ENCODE peak calls at places on chromosomes 13 and 19, in seven cellular contexts. Q, A, I, H, O, R and E are unnamed samples.

GRCh38 chr19:7497292-7497691 is 8.5 kb upstream of the PEX11G start:
- DNase-seq in Q (no peak), A (no peak), I (no peak), H (no peak), O (no peak), R (no peak), E (no peak)

GRCh38 chr19:5935473-5936307 is 21.6 kb downstream of the CAPS start:
- DNase-seq in Q (no peak), A (no peak), I (no peak), H (no peak), O (no peak), R (no peak), E (no peak)

GRCh38 chr13:101612736-101613135 is 160.3 kb downstream of the ITGBL1 start:
- DNase-seq in Q (no peak), A (no peak), I (no peak), H (no peak), O (no peak), R (no peak), E (no peak)

GRCh38 chr19:11698231-11698630 is 40.5 kb downstream of the ZNF823 start:
- DNase-seq in Q (no peak), A (no peak), I (no peak), H (no peak), O (no peak), R (no peak), E (no peak)

GRCh38 chr19:2634228-2634951 is 68.1 kb downstream of the GNG7 start:
- DNase-seq in Q (no peak), A (no peak), I (no peak), H (no peak), O (no peak), R (no peak), E (no peak)

GRCh38 chr19:28403698-28404099 is 809.3 kb downstream of the UQCRFS1 start:
- DNase-seq in Q (no peak), A (no peak), I (no peak), H (no peak), O (no peak), R (no peak), E (no peak)

GRCh38 chr13:113654591-113655357 is 3.2 kb downstream of the ATP4B start:
- DNase-seq in Q (no peak), A (no peak), I (no peak), H (no peak), O (no peak), R (no peak), E (no peak)

GRCh38 chr13:90049989-90050671 is 1297.4 kb upstream of the MIR17HG start:
- DNase-seq in Q (no peak), A (no peak), I (no peak), H (no peak), O (no peak), R (no peak), E (no peak)

GRCh38 chr13:66809496-66809895 is 420.6 kb downstream of the PCDH9 start:
- DNase-seq in Q (no peak), A (no peak), I (no peak), H (no peak), O (no peak), R (no peak), E (no peak)